ENCODE peak calls at places on chromosomes 13 and 19, in ten cellular contexts. W, M, Y, P, I, V, F, K, T and S are unnamed samples.

GRCh38 chr13:34655554-34655953 is 286.5 kb upstream of the NBEA start:
- DNase-seq in W (no peak), T (no peak), I (no peak), V (no peak), F (no peak), M (no peak), K (peak; percentile 7), Y (no peak), P (no peak), S (no peak)

GRCh38 chr19:45781282-45782161 is 768 bp downstream of the DMPK start:
- DNase-seq in W (no peak), K (no peak), P (no peak), Y (no peak), V (no peak), T (peak; percentile 57), M (no peak), F (no peak), I (peak; percentile 3), S (no peak)

GRCh38 chr19:46821512-46822359 is 28.9 kb downstream of the AP2S1 start:
- DNase-seq in K (no peak), P (no peak), F (no peak), M (no peak), I (no peak), V (no peak), Y (no peak), T (no peak), W (peak; percentile 27), S (peak; percentile 26)

GRCh38 chr13:76837811-76838210 is 48.4 kb downstream of the KCTD12 start:
- DNase-seq in P (no peak), K (no peak), M (no peak), V (peak; percentile 36), Y (no peak), F (no peak), I (no peak), W (no peak), T (no peak), S (no peak)

GRCh38 chr13:66780814-66781213 is 449.3 kb downstream of the PCDH9 start:
- DNase-seq in F (no peak), P (peak; percentile 16), V (peak; percentile 28), I (no peak), M (peak; percentile 18), T (no peak), W (no peak), K (no peak), Y (no peak), S (no peak)

GRCh38 chr19:13044160-13044853 is 49.0 kb downstream of the NFIX start:
- DNase-seq in Y (no peak), W (no peak), P (no peak), I (no peak), F (no peak), M (no peak), K (no peak), T (no peak), V (peak; percentile 59), S (no peak)

GRCh38 chr19:7382694-7383093 is 34.0 kb downstream of the ARHGEF18 start:
- DNase-seq in K (no peak), Y (peak; percentile 24), M (no peak), T (no peak), I (no peak), V (no peak), F (no peak), W (no peak), P (no peak), S (peak; percentile 48)

GRCh38 chr13:27280841-27281240 is 10.2 kb downstream of the RASL11A start:
- DNase-seq in F (no peak), V (no peak), Y (no peak), W (no peak), M (no peak), I (no peak), P (no peak), T (no peak), K (no peak), S (no peak)

GRCh38 chr19:14871619-14872230 is 14.2 kb downstream of the OR7A17 start:
- DNase-seq in V (peak; percentile 11), P (no peak), Y (no peak), K (no peak), T (no peak), F (no peak), W (no peak), I (no peak), M (peak; percentile 26), S (no peak)

GRCh38 chr19:48247212-48247611 is 8.5 kb downstream of the CARD8 start:
- DNase-seq in P (no peak), M (no peak), W (no peak), K (no peak), I (no peak), Y (no peak), F (no peak), T (no peak), V (no peak), S (no peak)

GRCh38 chr13:43865892-43866291 is 13.6 kb downstream of the CCDC122 start:
- DNase-seq in V (peak; percentile 79), T (no peak), F (no peak), K (peak; percentile 40), Y (no peak), M (no peak), P (no peak), W (no peak), I (no peak), S (no peak)

GRCh38 chr19:1811942-1812425 is at the start of gene ATP8B3:
- DNase-seq in I (no peak), P (no peak), F (no peak), W (no peak), Y (peak; percentile 99), M (no peak), T (no peak), V (no peak), K (no peak), S (no peak)

GRCh38 chr19:16200038-16200775 is 2.5 kb downstream of the AP1M1 start:
- DNase-seq in T (no peak), M (no peak), K (peak; percentile 64), P (no peak), F (no peak), I (no peak), W (no peak), Y (no peak), V (peak; percentile 74), S (no peak)

GRCh38 chr19:33064117-33064777 is 441 bp downstream of the RHPN2 start:
- DNase-seq in P (no peak), I (no peak), T (peak; percentile 45), V (no peak), Y (peak; percentile 80), W (no peak), F (no peak), M (no peak), K (peak; percentile 42), S (peak; percentile 78)

GRCh38 chr13:114015608-114016295 is 41.9 kb upstream of the C13orf46 start:
- DNase-seq in T (no peak), P (peak; percentile 56), F (peak; percentile 38), M (no peak), K (no peak), I (no peak), V (peak; percentile 66), W (no peak), Y (no peak), S (no peak)

GRCh38 chr19:18060472-18060871 is 26.3 kb downstream of the IL12RB1 start:
- DNase-seq in Y (peak; percentile 33), V (no peak), T (no peak), P (no peak), I (no peak), F (no peak), M (no peak), W (no peak), K (no peak), S (no peak)

GRCh38 chr19:1087813-1088418 is 7.3 kb downstream of the POLR2E start:
- DNase-seq in P (no peak), K (no peak), F (no peak), W (no peak), M (no peak), V (no peak), Y (no peak), T (no peak), I (no peak), S (no peak)

GRCh38 chr13:44141213-44141724 is 232.4 kb upstream of the SERP2 start:
- DNase-seq in K (no peak), P (no peak), T (no peak), W (no peak), V (no peak), F (no peak), M (no peak), I (no peak), Y (peak; percentile 29), S (no peak)